ENCODE peak calls at places on chromosomes 11 and 22, in seven cellular contexts. R is colonic mucosa, P is adipocyte, B is AG04449, V is psoas muscle, G is mesenchymal stem cell, C is small intestine. E is an unnamed sample.

GRCh38 chr11:31236052-31236652 is 133.4 kb downstream of the DCDC1 start:
- DNase-seq in R (no peak), P (peak; percentile 43), B (no peak), V (no peak), G (peak; percentile 5), C (no peak), E (peak; percentile 20)

GRCh38 chr11:1415631-1416030 is 25.9 kb downstream of the BRSK2 start:
- DNase-seq in R (no peak), P (no peak), B (no peak), V (no peak), G (no peak), C (no peak), E (no peak)

GRCh38 chr22:41425704-41426365 is 20.8 kb downstream of the TOB2 start:
- DNase-seq in R (no peak), P (no peak), B (no peak), V (no peak), G (no peak), C (no peak), E (no peak)

GRCh38 chr11:28153586-28153985 is 45.4 kb downstream of the METTL15 start:
- DNase-seq in R (no peak), P (peak; percentile 41), B (peak; percentile 49), V (no peak), G (no peak), C (no peak), E (no peak)

GRCh38 chr22:44142421-44143116 is 38.2 kb upstream of the PARVG start:
- DNase-seq in R (no peak), P (no peak), B (no peak), V (no peak), G (no peak), C (no peak), E (no peak)

GRCh38 chr11:129428027-129428426 is 52.4 kb downstream of the BARX2 start:
- DNase-seq in R (no peak), P (no peak), B (no peak), V (no peak), G (no peak), C (no peak), E (no peak)

GRCh38 chr22:26479043-26479791 is 4.4 kb downstream of the HPS4 start:
- DNase-seq in R (no peak), P (no peak), B (no peak), V (no peak), G (no peak), C (peak; percentile 42), E (no peak)

GRCh38 chr11:78641541-78641940 is 66.9 kb upstream of the NARS2 start:
- DNase-seq in R (no peak), P (no peak), B (no peak), V (no peak), G (no peak), C (no peak), E (no peak)

GRCh38 chr11:23563591-23563990 is 703.3 kb upstream of the CCDC179 start:
- DNase-seq in R (no peak), P (peak; percentile 72), B (no peak), V (no peak), G (no peak), C (no peak), E (no peak)
- H3K4me3 ChIP-seq in R (no peak overlapping the region), P (no peak overlapping the region), B (no peak overlapping the region), V (no peak overlapping the region), G (no peak overlapping the region), C (no peak overlapping the region), E (no peak overlapping the region)

GRCh38 chr11:64862914-64863313 is 15.5 kb downstream of the EHD1 start:
- DNase-seq in R (no peak), P (no peak), B (no peak), V (peak; percentile 72), G (no peak), C (no peak), E (no peak)

GRCh38 chr11:64865286-64866172 is 12.9 kb downstream of the EHD1 start:
- DNase-seq in R (no peak), P (peak; percentile 60), B (peak; percentile 77), V (no peak), G (peak; percentile 92), C (no peak), E (peak; percentile 62)

GRCh38 chr11:64863381-64864060 is 14.9 kb downstream of the EHD1 start:
- DNase-seq in R (no peak), P (peak; percentile 42), B (no peak), V (no peak), G (no peak), C (no peak), E (peak; percentile 41)

GRCh38 chr11:64864473-64865285 is 13.7 kb downstream of the EHD1 start:
- DNase-seq in R (no peak), P (peak; percentile 94), B (peak; percentile 75), V (peak; percentile 89), G (peak; percentile 95), C (no peak), E (peak; percentile 95)

GRCh38 chr11:64864135-64864472 is 14.3 kb downstream of the EHD1 start:
- DNase-seq in R (no peak), P (no peak), B (no peak), V (no peak), G (no peak), C (peak; percentile 79), E (no peak)
- H3K4me3 ChIP-seq in R (no peak overlapping the region), P (peak overlapping the region; percentile 42), B (no peak overlapping the region), V (peak overlapping the region; percentile 46), G (peak overlapping the region; percentile 46), C (peak overlapping the region; percentile 2), E (peak overlapping the region; percentile 28)

GRCh38 chr22:39457546-39458442 is 982 bp downstream of the MGAT3 start:
- DNase-seq in R (no peak), P (peak; percentile 27), B (no peak), V (no peak), G (no peak), C (no peak), E (no peak)

GRCh38 chr22:39459681-39460080 is 2.9 kb downstream of the MGAT3 start:
- DNase-seq in R (no peak), P (no peak), B (no peak), V (no peak), G (no peak), C (no peak), E (no peak)

GRCh38 chr22:39456262-39457046 is at the start of gene MGAT3:
- DNase-seq in R (no peak), P (peak; percentile 39), B (no peak), V (no peak), G (no peak), C (no peak), E (no peak)

GRCh38 chr22:39458443-39459083 is 1.8 kb downstream of the MGAT3 start:
- DNase-seq in R (no peak), P (no peak), B (no peak), V (no peak), G (no peak), C (no peak), E (no peak)

DNA sequence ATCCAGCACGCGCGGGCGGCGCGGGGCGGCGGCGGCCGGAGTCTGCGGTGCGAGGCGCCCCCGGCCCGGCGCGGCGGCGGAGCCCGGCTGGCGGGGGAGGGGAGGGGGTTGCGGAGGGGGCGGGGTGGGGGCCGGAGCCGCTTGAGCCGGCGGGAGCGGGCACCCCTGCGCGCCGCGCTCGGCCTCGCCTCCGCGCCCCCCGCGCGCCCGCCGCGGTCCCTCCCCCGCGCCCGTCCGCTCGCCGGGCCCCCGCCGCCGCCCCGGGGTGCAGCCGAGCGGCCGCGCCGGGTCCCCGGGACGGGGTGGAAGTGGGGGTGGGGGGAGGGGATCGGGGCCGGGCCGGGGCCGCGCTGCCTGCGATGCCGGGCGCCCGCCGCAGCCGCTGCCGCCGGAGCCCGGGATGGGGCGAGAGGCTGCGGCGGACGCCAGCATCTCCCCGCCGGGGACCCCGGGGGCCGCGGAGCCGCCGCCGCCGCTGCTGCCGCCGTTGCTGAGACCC is 284 bp downstream of the MGAT3 start:
- DNase-seq in R (no peak), P (peak; percentile 24), B (no peak), V (no peak), G (no peak), C (no peak), E (no peak)
- H3K4me3 ChIP-seq in R (no peak overlapping the region), P (peak overlapping the region; percentile 58), B (no peak overlapping the region), V (peak overlapping the region; percentile 60), G (no peak overlapping the region), C (peak overlapping the region; percentile 49), E (no peak overlapping the region)

GRCh38 chr11:121839821-121840220 is 276.2 kb downstream of the BLID start:
- DNase-seq in R (no peak), P (peak; percentile 27), B (peak; percentile 34), V (no peak), G (no peak), C (no peak), E (peak; percentile 36)

GRCh38 chr11:121833970-121834369 is 282.0 kb downstream of the BLID start:
- DNase-seq in R (no peak), P (no peak), B (no peak), V (no peak), G (no peak), C (no peak), E (no peak)

GRCh38 chr11:121841487-121842167 is 274.4 kb downstream of the BLID start:
- DNase-seq in R (no peak), P (peak; percentile 86), B (peak; percentile 82), V (no peak), G (peak; percentile 9), C (no peak), E (peak; percentile 94)

GRCh38 chr11:121842186-121842585 is 273.8 kb downstream of the BLID start:
- DNase-seq in R (no peak), P (no peak), B (no peak), V (no peak), G (no peak), C (no peak), E (no peak)

GRCh38 chr11:121838571-121838970 is 277.4 kb downstream of the BLID start:
- DNase-seq in R (no peak), P (no peak), B (no peak), V (no peak), G (no peak), C (no peak), E (no peak)
- H3K4me3 ChIP-seq in R (no peak overlapping the region), P (no peak overlapping the region), B (no peak overlapping the region), V (no peak overlapping the region), G (no peak overlapping the region), C (no peak overlapping the region), E (no peak overlapping the region)

DNA sequence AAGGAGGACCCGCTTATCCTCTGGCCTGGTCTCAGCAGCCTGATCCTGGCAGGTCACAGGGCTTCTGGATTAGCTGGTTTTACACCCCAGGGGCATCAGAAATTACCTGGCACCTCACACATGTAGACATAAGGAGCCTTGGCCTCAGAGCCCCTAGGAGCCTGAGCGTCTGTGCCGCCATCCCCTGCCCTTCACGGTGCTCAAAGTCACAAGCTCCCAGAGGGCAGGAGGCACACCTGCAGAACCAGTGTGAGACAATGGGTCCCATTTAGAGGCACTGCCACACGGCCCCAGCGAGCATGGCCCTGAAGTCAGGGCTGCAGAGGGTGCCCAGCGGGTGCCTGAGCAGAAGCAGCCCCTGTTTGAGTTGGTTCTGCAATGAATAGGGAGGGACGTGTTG is 3.9 kb downstream of the DGKZ start:
- DNase-seq in R (no peak), P (no peak), B (no peak), V (no peak), G (no peak), C (no peak), E (no peak)
- H3K4me3 ChIP-seq in R (no peak overlapping the region), P (no peak overlapping the region), B (no peak overlapping the region), V (no peak overlapping the region), G (no peak overlapping the region), C (no peak overlapping the region), E (no peak overlapping the region)